ENCODE peak calls at places on chromosomes 2 and 18, in nine cellular contexts. One of them, this sample, is unnamed.

GRCh38 chr2:20651731-20652099 is 817 bp upstream of the HS1BP3 start:
- DNase-seq in activated CD8-positive, alpha-beta T cell treated with anti-CD3 and anti-CD28 coated beads for 36 hours: no peak
- DNase-seq in thoracic aorta: no peak
- DNase-seq in A549: no peak
- DNase-seq in epithelial cell of esophagus: no peak
- DNase-seq in WTC11: no peak
- DNase-seq in cardiac fibroblast: no peak
- DNase-seq in foreskin keratinocyte: no peak
- DNase-seq in brain microvascular endothelial cell: no peak
- DNase-seq in this sample: no peak

GRCh38 chr2:120293123-120293990 is 40.7 kb downstream of the RALB start:
- DNase-seq in activated CD8-positive, alpha-beta T cell treated with anti-CD3 and anti-CD28 coated beads for 36 hours: no peak
- DNase-seq in thoracic aorta: no peak
- DNase-seq in A549: no peak
- DNase-seq in epithelial cell of esophagus: no peak
- DNase-seq in WTC11: no peak
- DNase-seq in cardiac fibroblast: no peak
- DNase-seq in foreskin keratinocyte: no peak
- DNase-seq in brain microvascular endothelial cell: no peak
- DNase-seq in this sample: no peak

GRCh38 chr2:15912203-15912602 is 28.1 kb upstream of the MYCN start:
- DNase-seq in activated CD8-positive, alpha-beta T cell treated with anti-CD3 and anti-CD28 coated beads for 36 hours: no peak
- DNase-seq in thoracic aorta: no peak
- DNase-seq in A549: peak; percentile 56
- DNase-seq in epithelial cell of esophagus: peak; percentile 76
- DNase-seq in WTC11: no peak
- DNase-seq in cardiac fibroblast: peak; percentile 77
- DNase-seq in foreskin keratinocyte: peak; percentile 28
- DNase-seq in brain microvascular endothelial cell: peak; percentile 41
- DNase-seq in this sample: no peak

GRCh38 chr18:12879840-12880531 is 4.1 kb downstream of the PTPN2 start:
- DNase-seq in activated CD8-positive, alpha-beta T cell treated with anti-CD3 and anti-CD28 coated beads for 36 hours: no peak
- DNase-seq in thoracic aorta: no peak
- DNase-seq in A549: no peak
- DNase-seq in epithelial cell of esophagus: no peak
- DNase-seq in WTC11: no peak
- DNase-seq in cardiac fibroblast: no peak
- DNase-seq in foreskin keratinocyte: no peak
- DNase-seq in brain microvascular endothelial cell: no peak
- DNase-seq in this sample: peak; percentile 44

GRCh38 chr2:174603280-174603679 is 5.7 kb upstream of the WIPF1 start:
- DNase-seq in activated CD8-positive, alpha-beta T cell treated with anti-CD3 and anti-CD28 coated beads for 36 hours: peak; percentile 79
- DNase-seq in thoracic aorta: no peak
- DNase-seq in A549: no peak
- DNase-seq in epithelial cell of esophagus: peak; percentile 76
- DNase-seq in WTC11: peak; percentile 28
- DNase-seq in cardiac fibroblast: peak; percentile 82
- DNase-seq in foreskin keratinocyte: peak; percentile 29
- DNase-seq in brain microvascular endothelial cell: peak; percentile 60
- DNase-seq in this sample: no peak

GRCh38 chr2:173749315-173749714 is 215.9 kb downstream of the SP3 start:
- DNase-seq in activated CD8-positive, alpha-beta T cell treated with anti-CD3 and anti-CD28 coated beads for 36 hours: no peak
- DNase-seq in thoracic aorta: no peak
- DNase-seq in A549: peak; percentile 6
- DNase-seq in epithelial cell of esophagus: peak; percentile 27
- DNase-seq in WTC11: no peak
- DNase-seq in cardiac fibroblast: peak; percentile 64
- DNase-seq in foreskin keratinocyte: no peak
- DNase-seq in brain microvascular endothelial cell: peak; percentile 17
- DNase-seq in this sample: no peak

GRCh38 chr2:127619901-127620705 is 25.9 kb upstream of the GPR17 start:
- DNase-seq in activated CD8-positive, alpha-beta T cell treated with anti-CD3 and anti-CD28 coated beads for 36 hours: no peak
- DNase-seq in thoracic aorta: no peak
- DNase-seq in A549: no peak
- DNase-seq in epithelial cell of esophagus: no peak
- DNase-seq in WTC11: peak; percentile 9
- DNase-seq in cardiac fibroblast: no peak
- DNase-seq in foreskin keratinocyte: no peak
- DNase-seq in brain microvascular endothelial cell: no peak
- DNase-seq in this sample: peak; percentile 72

GRCh38 chr2:113390133-113390849 is 47.2 kb upstream of the ZNG1B start:
- DNase-seq in activated CD8-positive, alpha-beta T cell treated with anti-CD3 and anti-CD28 coated beads for 36 hours: peak; percentile 66
- DNase-seq in thoracic aorta: no peak
- DNase-seq in A549: peak; percentile 14
- DNase-seq in epithelial cell of esophagus: peak; percentile 71
- DNase-seq in WTC11: peak; percentile 46
- DNase-seq in cardiac fibroblast: peak; percentile 91
- DNase-seq in foreskin keratinocyte: peak; percentile 21
- DNase-seq in brain microvascular endothelial cell: peak; percentile 79
- DNase-seq in this sample: peak; percentile 74

GRCh38 chr2:71897145-71897495 is 250.5 kb downstream of the CYP26B1 start:
- DNase-seq in activated CD8-positive, alpha-beta T cell treated with anti-CD3 and anti-CD28 coated beads for 36 hours: no peak
- DNase-seq in thoracic aorta: no peak
- DNase-seq in A549: no peak
- DNase-seq in epithelial cell of esophagus: no peak
- DNase-seq in WTC11: no peak
- DNase-seq in cardiac fibroblast: no peak
- DNase-seq in foreskin keratinocyte: no peak
- DNase-seq in brain microvascular endothelial cell: no peak
- DNase-seq in this sample: peak; percentile 7

GRCh38 chr2:121595012-121595891 is 54.0 kb downstream of the CLASP1 start:
- DNase-seq in activated CD8-positive, alpha-beta T cell treated with anti-CD3 and anti-CD28 coated beads for 36 hours: no peak
- DNase-seq in thoracic aorta: no peak
- DNase-seq in A549: no peak
- DNase-seq in epithelial cell of esophagus: peak; percentile 28
- DNase-seq in WTC11: no peak
- DNase-seq in cardiac fibroblast: no peak
- DNase-seq in foreskin keratinocyte: no peak
- DNase-seq in brain microvascular endothelial cell: no peak
- DNase-seq in this sample: no peak

GRCh38 chr2:121591199-121591598 is 58.1 kb downstream of the CLASP1 start:
- DNase-seq in activated CD8-positive, alpha-beta T cell treated with anti-CD3 and anti-CD28 coated beads for 36 hours: no peak
- DNase-seq in thoracic aorta: no peak
- DNase-seq in A549: no peak
- DNase-seq in epithelial cell of esophagus: no peak
- DNase-seq in WTC11: no peak
- DNase-seq in cardiac fibroblast: no peak
- DNase-seq in foreskin keratinocyte: no peak
- DNase-seq in brain microvascular endothelial cell: no peak
- DNase-seq in this sample: no peak

GRCh38 chr2:121598087-121598486 is 51.2 kb downstream of the CLASP1 start:
- DNase-seq in activated CD8-positive, alpha-beta T cell treated with anti-CD3 and anti-CD28 coated beads for 36 hours: no peak
- DNase-seq in thoracic aorta: no peak
- DNase-seq in A549: no peak
- DNase-seq in epithelial cell of esophagus: peak; percentile 61
- DNase-seq in WTC11: no peak
- DNase-seq in cardiac fibroblast: no peak
- DNase-seq in foreskin keratinocyte: no peak
- DNase-seq in brain microvascular endothelial cell: no peak
- DNase-seq in this sample: no peak

GRCh38 chr2:121599963-121600651 is 49.2 kb downstream of the CLASP1 start:
- DNase-seq in activated CD8-positive, alpha-beta T cell treated with anti-CD3 and anti-CD28 coated beads for 36 hours: no peak
- DNase-seq in thoracic aorta: no peak
- DNase-seq in A549: no peak
- DNase-seq in epithelial cell of esophagus: no peak
- DNase-seq in WTC11: no peak
- DNase-seq in cardiac fibroblast: no peak
- DNase-seq in foreskin keratinocyte: no peak
- DNase-seq in brain microvascular endothelial cell: no peak
- DNase-seq in this sample: peak; percentile 61

GRCh38 chr2:121596221-121597080 is 52.8 kb downstream of the CLASP1 start:
- DNase-seq in activated CD8-positive, alpha-beta T cell treated with anti-CD3 and anti-CD28 coated beads for 36 hours: peak; percentile 60
- DNase-seq in thoracic aorta: no peak
- DNase-seq in A549: peak; percentile 18
- DNase-seq in epithelial cell of esophagus: peak; percentile 49
- DNase-seq in WTC11: no peak
- DNase-seq in cardiac fibroblast: peak; percentile 77
- DNase-seq in foreskin keratinocyte: no peak
- DNase-seq in brain microvascular endothelial cell: peak; percentile 43
- DNase-seq in this sample: peak; percentile 31
- TF ChIP-seq CTCF in activated CD8-positive, alpha-beta T cell treated with anti-CD3 and anti-CD28 coated beads for 36 hours: no peak
- TF ChIP-seq CTCF in thoracic aorta: peak; percentile 24
- TF ChIP-seq CTCF in A549: peak; percentile 63
- TF ChIP-seq CTCF in epithelial cell of esophagus: peak; percentile 58
- TF ChIP-seq CTCF in WTC11: no peak
- TF ChIP-seq CTCF in cardiac fibroblast: peak; percentile 42
- TF ChIP-seq CTCF in foreskin keratinocyte: peak; percentile 63
- TF ChIP-seq CTCF in brain microvascular endothelial cell: peak; percentile 60
- TF ChIP-seq CTCF in this sample: peak; percentile 43

GRCh38 chr2:1854747-1855146 is 110.4 kb upstream of the PXDN start:
- DNase-seq in activated CD8-positive, alpha-beta T cell treated with anti-CD3 and anti-CD28 coated beads for 36 hours: peak; percentile 33
- DNase-seq in thoracic aorta: no peak
- DNase-seq in A549: peak; percentile 55
- DNase-seq in epithelial cell of esophagus: no peak
- DNase-seq in WTC11: peak; percentile 66
- DNase-seq in cardiac fibroblast: peak; percentile 54
- DNase-seq in foreskin keratinocyte: no peak
- DNase-seq in brain microvascular endothelial cell: peak; percentile 76
- DNase-seq in this sample: peak; percentile 53
- TF ChIP-seq CTCF in activated CD8-positive, alpha-beta T cell treated with anti-CD3 and anti-CD28 coated beads for 36 hours: peak; percentile 26
- TF ChIP-seq CTCF in thoracic aorta: peak; percentile 62
- TF ChIP-seq CTCF in A549: peak; percentile 39
- TF ChIP-seq CTCF in epithelial cell of esophagus: no peak
- TF ChIP-seq CTCF in WTC11: no peak
- TF ChIP-seq CTCF in cardiac fibroblast: peak; percentile 38
- TF ChIP-seq CTCF in foreskin keratinocyte: peak; percentile 43
- TF ChIP-seq CTCF in brain microvascular endothelial cell: peak; percentile 78
- TF ChIP-seq CTCF in this sample: peak; percentile 18

DNA sequence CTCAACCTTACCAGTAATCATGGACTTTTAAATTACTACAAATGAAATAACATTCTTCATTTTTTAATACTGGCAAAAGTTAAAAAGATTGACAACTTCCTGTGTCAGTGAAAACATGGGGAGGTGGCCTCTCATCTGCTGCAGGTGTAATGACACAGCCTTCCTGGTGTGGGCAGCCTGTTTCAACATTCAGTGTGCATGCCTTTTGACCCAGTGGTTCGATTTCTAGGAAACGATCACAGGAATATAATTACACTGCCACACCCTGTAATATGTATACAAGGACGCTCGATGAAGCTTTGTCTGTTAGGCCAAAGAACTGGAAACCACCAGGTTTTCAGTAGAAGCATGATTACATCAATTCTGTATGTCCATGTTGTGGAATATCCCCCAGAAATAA is 68.7 kb downstream of the MTHFD2 start:
- DNase-seq in activated CD8-positive, alpha-beta T cell treated with anti-CD3 and anti-CD28 coated beads for 36 hours: peak; percentile 83
- DNase-seq in thoracic aorta: no peak
- DNase-seq in A549: peak; percentile 55
- DNase-seq in epithelial cell of esophagus: peak; percentile 59
- DNase-seq in WTC11: peak; percentile 41
- DNase-seq in cardiac fibroblast: no peak
- DNase-seq in foreskin keratinocyte: no peak
- DNase-seq in brain microvascular endothelial cell: no peak
- DNase-seq in this sample: peak; percentile 59
- TF ChIP-seq CTCF in activated CD8-positive, alpha-beta T cell treated with anti-CD3 and anti-CD28 coated beads for 36 hours: peak; percentile 64
- TF ChIP-seq CTCF in thoracic aorta: no peak
- TF ChIP-seq CTCF in A549: peak; percentile 30
- TF ChIP-seq CTCF in epithelial cell of esophagus: peak; percentile 54
- TF ChIP-seq CTCF in WTC11: no peak
- TF ChIP-seq CTCF in cardiac fibroblast: no peak
- TF ChIP-seq CTCF in foreskin keratinocyte: peak; percentile 54
- TF ChIP-seq CTCF in brain microvascular endothelial cell: no peak
- TF ChIP-seq CTCF in this sample: peak; percentile 45

DNA sequence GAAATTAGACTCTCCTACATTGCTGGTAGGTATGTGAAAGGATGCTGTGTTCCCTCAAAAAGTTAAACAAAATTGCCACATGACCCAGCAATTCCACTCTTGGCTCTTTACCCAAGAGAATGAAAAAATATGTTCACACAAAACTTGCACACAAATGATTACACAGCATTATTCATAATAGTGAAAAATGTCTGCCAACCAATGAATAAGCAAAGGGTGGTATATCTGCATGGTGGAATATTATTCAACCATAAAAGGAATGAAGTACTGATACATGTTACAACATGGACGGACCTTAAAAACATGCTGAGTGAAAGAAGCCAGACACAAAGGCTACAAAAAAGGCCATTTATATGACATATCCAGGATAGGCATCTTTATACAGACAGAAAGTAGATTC is 85.5 kb upstream of the MYO3B start:
- DNase-seq in activated CD8-positive, alpha-beta T cell treated with anti-CD3 and anti-CD28 coated beads for 36 hours: no peak
- DNase-seq in thoracic aorta: no peak
- DNase-seq in A549: no peak
- DNase-seq in epithelial cell of esophagus: peak; percentile 26
- DNase-seq in WTC11: no peak
- DNase-seq in cardiac fibroblast: peak; percentile 31
- DNase-seq in foreskin keratinocyte: peak; percentile 28
- DNase-seq in brain microvascular endothelial cell: no peak
- DNase-seq in this sample: no peak
- TF ChIP-seq CTCF in activated CD8-positive, alpha-beta T cell treated with anti-CD3 and anti-CD28 coated beads for 36 hours: no peak
- TF ChIP-seq CTCF in thoracic aorta: no peak
- TF ChIP-seq CTCF in A549: no peak
- TF ChIP-seq CTCF in epithelial cell of esophagus: no peak
- TF ChIP-seq CTCF in WTC11: no peak
- TF ChIP-seq CTCF in cardiac fibroblast: no peak
- TF ChIP-seq CTCF in foreskin keratinocyte: no peak
- TF ChIP-seq CTCF in brain microvascular endothelial cell: no peak
- TF ChIP-seq CTCF in this sample: no peak

GRCh38 chr18:27428120-27428519 is 243.0 kb upstream of the CHST9 start:
- DNase-seq in activated CD8-positive, alpha-beta T cell treated with anti-CD3 and anti-CD28 coated beads for 36 hours: no peak
- DNase-seq in thoracic aorta: no peak
- DNase-seq in A549: no peak
- DNase-seq in epithelial cell of esophagus: peak; percentile 30
- DNase-seq in WTC11: peak; percentile 17
- DNase-seq in cardiac fibroblast: no peak
- DNase-seq in foreskin keratinocyte: no peak
- DNase-seq in brain microvascular endothelial cell: no peak
- DNase-seq in this sample: no peak
- TF ChIP-seq CTCF in activated CD8-positive, alpha-beta T cell treated with anti-CD3 and anti-CD28 coated beads for 36 hours: no peak
- TF ChIP-seq CTCF in thoracic aorta: no peak
- TF ChIP-seq CTCF in A549: no peak
- TF ChIP-seq CTCF in epithelial cell of esophagus: peak; percentile 42
- TF ChIP-seq CTCF in WTC11: no peak
- TF ChIP-seq CTCF in cardiac fibroblast: no peak
- TF ChIP-seq CTCF in foreskin keratinocyte: peak; percentile 11
- TF ChIP-seq CTCF in brain microvascular endothelial cell: peak; percentile 39
- TF ChIP-seq CTCF in this sample: no peak

This sample was measured in GM13977.